ENCODE peak calls at places on chromosomes 3 and 15, in five cellular contexts. One of them, this sample, is unnamed.
A peak's percentile ranks its signal among the peaks of the same experiment; 100 is the strongest.

GRCh38 chr3:195558602-195559001 is 15.5 kb upstream of the PPP1R2 start:
- DNase-seq in breast epithelium: no peak
- DNase-seq in astrocyte: no peak
- DNase-seq in iPS DF 6.9: no peak
- DNase-seq in brain microvascular endothelial cell: peak; percentile 11
- DNase-seq in this sample: peak; percentile 19

GRCh38 chr15:38624248-38625214 is 59.9 kb upstream of the RASGRP1 start:
- DNase-seq in breast epithelium: no peak
- DNase-seq in astrocyte: no peak
- DNase-seq in iPS DF 6.9: no peak
- DNase-seq in brain microvascular endothelial cell: no peak
- DNase-seq in this sample: no peak

GRCh38 chr15:49178477-49178876 is 8.4 kb downstream of the GALK2 start:
- DNase-seq in breast epithelium: no peak
- DNase-seq in astrocyte: no peak
- DNase-seq in iPS DF 6.9: no peak
- DNase-seq in brain microvascular endothelial cell: no peak
- DNase-seq in this sample: no peak

GRCh38 chr3:137163241-137163916 is 205.6 kb downstream of the IL20RB start:
- DNase-seq in breast epithelium: no peak
- DNase-seq in astrocyte: no peak
- DNase-seq in iPS DF 6.9: peak; percentile 29
- DNase-seq in brain microvascular endothelial cell: no peak
- DNase-seq in this sample: no peak

GRCh38 chr3:24900202-24900601 is 405.6 kb upstream of the THRB start:
- DNase-seq in breast epithelium: no peak
- DNase-seq in astrocyte: no peak
- DNase-seq in iPS DF 6.9: no peak
- DNase-seq in brain microvascular endothelial cell: no peak
- DNase-seq in this sample: no peak

GRCh38 chr3:167876603-167877325 is 141.2 kb downstream of the SERPINI1 start:
- DNase-seq in breast epithelium: no peak
- DNase-seq in astrocyte: peak; percentile 91
- DNase-seq in iPS DF 6.9: no peak
- DNase-seq in brain microvascular endothelial cell: peak; percentile 65
- DNase-seq in this sample: peak; percentile 32

GRCh38 chr3:9903238-9903624 is 583 bp downstream of the IL17RE start:
- DNase-seq in breast epithelium: no peak
- DNase-seq in astrocyte: no peak
- DNase-seq in iPS DF 6.9: no peak
- DNase-seq in brain microvascular endothelial cell: no peak
- DNase-seq in this sample: no peak

GRCh38 chr3:46675843-46676567 is 17.5 kb downstream of the ALS2CL start:
- DNase-seq in breast epithelium: no peak
- DNase-seq in astrocyte: no peak
- DNase-seq in iPS DF 6.9: no peak
- DNase-seq in brain microvascular endothelial cell: no peak
- DNase-seq in this sample: no peak

GRCh38 chr15:73746883-73747282 is 6.3 kb downstream of the INSYN1 start:
- DNase-seq in breast epithelium: no peak
- DNase-seq in astrocyte: no peak
- DNase-seq in iPS DF 6.9: no peak
- DNase-seq in brain microvascular endothelial cell: no peak
- DNase-seq in this sample: no peak

GRCh38 chr3:11607816-11608215 is 35.9 kb downstream of the VGLL4 start:
- DNase-seq in breast epithelium: no peak
- DNase-seq in astrocyte: no peak
- DNase-seq in iPS DF 6.9: no peak
- DNase-seq in brain microvascular endothelial cell: peak; percentile 14
- DNase-seq in this sample: no peak

GRCh38 chr15:29913528-29914135 is 91.4 kb upstream of the TJP1 start:
- DNase-seq in breast epithelium: no peak
- DNase-seq in astrocyte: peak; percentile 49
- DNase-seq in iPS DF 6.9: no peak
- DNase-seq in brain microvascular endothelial cell: peak; percentile 87
- DNase-seq in this sample: peak; percentile 66

GRCh38 chr3:147301781-147302180 is 104.6 kb downstream of the ZIC4 start:
- DNase-seq in breast epithelium: no peak
- DNase-seq in astrocyte: no peak
- DNase-seq in iPS DF 6.9: no peak
- DNase-seq in brain microvascular endothelial cell: no peak
- DNase-seq in this sample: no peak

GRCh38 chr3:89179355-89179997 is 72.1 kb downstream of the EPHA3 start:
- DNase-seq in breast epithelium: no peak
- DNase-seq in astrocyte: peak; percentile 31
- DNase-seq in iPS DF 6.9: no peak
- DNase-seq in brain microvascular endothelial cell: peak; percentile 74
- DNase-seq in this sample: peak; percentile 37

GRCh38 chr3:156812521-156813335 is 13.4 kb upstream of the LEKR1 start:
- DNase-seq in breast epithelium: no peak
- DNase-seq in astrocyte: peak; percentile 41
- DNase-seq in iPS DF 6.9: no peak
- DNase-seq in brain microvascular endothelial cell: peak; percentile 93
- DNase-seq in this sample: no peak

GRCh38 chr3:42771271-42771670 is 1.8 kb downstream of the CCDC13 start:
- DNase-seq in breast epithelium: no peak
- DNase-seq in astrocyte: no peak
- DNase-seq in iPS DF 6.9: no peak
- DNase-seq in brain microvascular endothelial cell: no peak
- DNase-seq in this sample: no peak

GRCh38 chr3:186476044-186476468 is 68.1 kb downstream of the CRYGS start:
- DNase-seq in breast epithelium: no peak
- DNase-seq in astrocyte: no peak
- DNase-seq in iPS DF 6.9: no peak
- DNase-seq in brain microvascular endothelial cell: no peak
- DNase-seq in this sample: no peak

GRCh38 chr3:61903931-61904657 is 342.7 kb downstream of the PTPRG start:
- DNase-seq in breast epithelium: no peak
- DNase-seq in astrocyte: peak; percentile 37
- DNase-seq in iPS DF 6.9: no peak
- DNase-seq in brain microvascular endothelial cell: peak; percentile 21
- DNase-seq in this sample: no peak

GRCh38 chr15:68550498-68551295 is 28.1 kb upstream of the CORO2B start:
- DNase-seq in breast epithelium: peak; percentile 76
- DNase-seq in astrocyte: peak; percentile 16
- DNase-seq in iPS DF 6.9: peak; percentile 57
- DNase-seq in brain microvascular endothelial cell: peak; percentile 38
- DNase-seq in this sample: no peak

GRCh38 chr3:82208002-82208710 is 446.7 kb upstream of the GBE1 start:
- DNase-seq in breast epithelium: no peak
- DNase-seq in astrocyte: no peak
- DNase-seq in iPS DF 6.9: no peak
- DNase-seq in brain microvascular endothelial cell: no peak
- DNase-seq in this sample: no peak

GRCh38 chr3:177210744-177211502 is 13.6 kb upstream of the TBL1XR1 start:
- DNase-seq in breast epithelium: no peak
- DNase-seq in astrocyte: no peak
- DNase-seq in iPS DF 6.9: no peak
- DNase-seq in brain microvascular endothelial cell: no peak
- DNase-seq in this sample: no peak

GRCh38 chr15:58257776-58258325 is 119.7 kb downstream of the AQP9 start:
- DNase-seq in breast epithelium: no peak
- DNase-seq in astrocyte: no peak
- DNase-seq in iPS DF 6.9: no peak
- DNase-seq in brain microvascular endothelial cell: no peak
- DNase-seq in this sample: no peak

GRCh38 chr3:12345584-12346494 is 57.0 kb downstream of the PPARG start:
- DNase-seq in breast epithelium: no peak
- DNase-seq in astrocyte: no peak
- DNase-seq in iPS DF 6.9: no peak
- DNase-seq in brain microvascular endothelial cell: no peak
- DNase-seq in this sample: no peak

GRCh38 chr3:59573911-59574310 is 524.1 kb upstream of the CFAP20DC start:
- DNase-seq in breast epithelium: peak; percentile 71
- DNase-seq in astrocyte: peak; percentile 82
- DNase-seq in iPS DF 6.9: no peak
- DNase-seq in brain microvascular endothelial cell: peak; percentile 60
- DNase-seq in this sample: no peak

GRCh38 chr3:71703796-71704195 is 21.4 kb downstream of the EIF4E3 start:
- DNase-seq in breast epithelium: no peak
- DNase-seq in astrocyte: no peak
- DNase-seq in iPS DF 6.9: no peak
- DNase-seq in brain microvascular endothelial cell: no peak
- DNase-seq in this sample: no peak

GRCh38 chr3:32254268-32254667 is 15.8 kb downstream of the CMTM8 start:
- DNase-seq in breast epithelium: no peak
- DNase-seq in astrocyte: no peak
- DNase-seq in iPS DF 6.9: no peak
- DNase-seq in brain microvascular endothelial cell: no peak
- DNase-seq in this sample: no peak

GRCh38 chr3:170815340-170815739 is 54.7 kb downstream of the RPL22L1 start:
- DNase-seq in breast epithelium: peak; percentile 54
- DNase-seq in astrocyte: no peak
- DNase-seq in iPS DF 6.9: peak; percentile 47
- DNase-seq in brain microvascular endothelial cell: peak; percentile 6
- DNase-seq in this sample: no peak